ENCODE peak calls at places on chromosome 17, in four cellular contexts. One of them, this sample, is unnamed. For H3K36me3, the result is how much of the 10 kb centered on the place peaks cover.

GRCh38 chr17:16971458-16972338 is at the start of gene TNFRSF13B:
- DNase-seq in mesenchymal stem cell: no peak
- DNase-seq in body of pancreas: no peak
- DNase-seq in heart left ventricle: no peak
- DNase-seq in this sample: no peak

GRCh38 chr17:17572010-17572785 is 19.3 kb downstream of the PEMT start:
- DNase-seq in mesenchymal stem cell: no peak
- DNase-seq in body of pancreas: no peak
- DNase-seq in heart left ventricle: no peak
- DNase-seq in this sample: no peak

GRCh38 chr17:70478883-70479282 is 309.6 kb downstream of the KCNJ2 start:
- DNase-seq in mesenchymal stem cell: no peak
- DNase-seq in body of pancreas: no peak
- DNase-seq in heart left ventricle: no peak
- DNase-seq in this sample: no peak

GRCh38 chr17:28345420-28346198 is 10.0 kb downstream of the TNFAIP1 start:
- DNase-seq in mesenchymal stem cell: no peak
- DNase-seq in body of pancreas: peak
- DNase-seq in heart left ventricle: peak
- DNase-seq in this sample: no peak

GRCh38 chr17:29565643-29566472 is 979 bp downstream of the ABHD15 start:
- DNase-seq in mesenchymal stem cell: peak
- DNase-seq in body of pancreas: peak
- DNase-seq in heart left ventricle: peak
- DNase-seq in this sample: peak

GRCh38 chr17:79562806-79563141 is 48.1 kb downstream of the RBFOX3 start:
- DNase-seq in mesenchymal stem cell: no peak
- DNase-seq in body of pancreas: no peak
- DNase-seq in heart left ventricle: no peak
- DNase-seq in this sample: no peak

GRCh38 chr17:55577687-55578086 is 66.4 kb upstream of the SMIM36 start:
- DNase-seq in mesenchymal stem cell: no peak
- DNase-seq in body of pancreas: no peak
- DNase-seq in heart left ventricle: peak
- DNase-seq in this sample: no peak

GRCh38 chr17:31802502-31802901 is 56.5 kb downstream of the COPRS start:
- DNase-seq in mesenchymal stem cell: no peak
- DNase-seq in body of pancreas: no peak
- DNase-seq in heart left ventricle: peak
- DNase-seq in this sample: no peak

GRCh38 chr17:22507823-22508222 is 815.5 kb downstream of the KCNJ18 start:
- DNase-seq in mesenchymal stem cell: no peak
- DNase-seq in body of pancreas: no peak
- DNase-seq in heart left ventricle: no peak
- DNase-seq in this sample: no peak

GRCh38 chr17:3762922-3763776 is 37.8 kb downstream of the ITGAE start:
- DNase-seq in mesenchymal stem cell: no peak
- DNase-seq in body of pancreas: no peak
- DNase-seq in heart left ventricle: no peak
- DNase-seq in this sample: no peak

GRCh38 chr17:81735181-81736102 is 23.4 kb downstream of the SLC25A10 start:
- DNase-seq in mesenchymal stem cell: peak
- DNase-seq in body of pancreas: peak
- DNase-seq in heart left ventricle: no peak
- DNase-seq in this sample: no peak

GRCh38 chr17:80348551-80349436 is 66.2 kb upstream of the ENDOV start:
- DNase-seq in mesenchymal stem cell: peak
- DNase-seq in body of pancreas: no peak
- DNase-seq in heart left ventricle: no peak
- DNase-seq in this sample: no peak

GRCh38 chr17:61543786-61544415 is 47.1 kb downstream of the NACA2 start:
- DNase-seq in mesenchymal stem cell: no peak
- DNase-seq in body of pancreas: no peak
- DNase-seq in heart left ventricle: no peak
- DNase-seq in this sample: no peak

GRCh38 chr17:65723356-65723928 is 162.0 kb upstream of the AXIN2 start:
- DNase-seq in mesenchymal stem cell: no peak
- DNase-seq in body of pancreas: no peak
- DNase-seq in heart left ventricle: no peak
- DNase-seq in this sample: no peak

GRCh38 chr17:17567631-17568030 is 23.9 kb downstream of the PEMT start:
- DNase-seq in mesenchymal stem cell: no peak
- DNase-seq in body of pancreas: peak
- DNase-seq in heart left ventricle: peak
- DNase-seq in this sample: no peak

GRCh38 chr17:34146440-34147043 is 108.5 kb upstream of the CCL2 start:
- DNase-seq in mesenchymal stem cell: no peak
- DNase-seq in body of pancreas: peak
- DNase-seq in heart left ventricle: peak
- DNase-seq in this sample: peak

GRCh38 chr17:48351916-48352332 is 78.1 kb downstream of the SKAP1 start:
- DNase-seq in mesenchymal stem cell: peak
- DNase-seq in body of pancreas: no peak
- DNase-seq in heart left ventricle: no peak
- DNase-seq in this sample: peak

GRCh38 chr17:4074831-4075495 is 67.9 kb downstream of the ZZEF1 start:
- DNase-seq in mesenchymal stem cell: peak
- DNase-seq in body of pancreas: peak
- DNase-seq in heart left ventricle: no peak
- DNase-seq in this sample: no peak

GRCh38 chr17:82754297-82755208 is 2.7 kb downstream of the TBCD start:
- DNase-seq in mesenchymal stem cell: no peak
- DNase-seq in body of pancreas: no peak
- DNase-seq in heart left ventricle: no peak
- DNase-seq in this sample: no peak

GRCh38 chr17:21129023-21129681 is 2.4 kb downstream of the DHRS7B start:
- DNase-seq in mesenchymal stem cell: peak
- DNase-seq in body of pancreas: peak
- DNase-seq in heart left ventricle: no peak
- DNase-seq in this sample: no peak

GRCh38 chr17:32259596-32259995 is 6.0 kb upstream of the RHBDL3 start:
- DNase-seq in mesenchymal stem cell: peak
- DNase-seq in body of pancreas: no peak
- DNase-seq in heart left ventricle: no peak
- DNase-seq in this sample: no peak

GRCh38 chr17:81655378-81656117 is 794 bp downstream of the PDE6G start:
- DNase-seq in mesenchymal stem cell: no peak
- DNase-seq in body of pancreas: no peak
- DNase-seq in heart left ventricle: no peak
- DNase-seq in this sample: no peak

GRCh38 chr17:48011405-48012150 is 26.0 kb downstream of the COPZ2 start:
- DNase-seq in mesenchymal stem cell: peak
- DNase-seq in body of pancreas: peak
- DNase-seq in heart left ventricle: no peak
- DNase-seq in this sample: peak

GRCh38 chr17:82346342-82347300 is 12.4 kb upstream of the TEX19 start:
- DNase-seq in mesenchymal stem cell: no peak
- DNase-seq in body of pancreas: no peak
- DNase-seq in heart left ventricle: no peak
- DNase-seq in this sample: no peak

DNA sequence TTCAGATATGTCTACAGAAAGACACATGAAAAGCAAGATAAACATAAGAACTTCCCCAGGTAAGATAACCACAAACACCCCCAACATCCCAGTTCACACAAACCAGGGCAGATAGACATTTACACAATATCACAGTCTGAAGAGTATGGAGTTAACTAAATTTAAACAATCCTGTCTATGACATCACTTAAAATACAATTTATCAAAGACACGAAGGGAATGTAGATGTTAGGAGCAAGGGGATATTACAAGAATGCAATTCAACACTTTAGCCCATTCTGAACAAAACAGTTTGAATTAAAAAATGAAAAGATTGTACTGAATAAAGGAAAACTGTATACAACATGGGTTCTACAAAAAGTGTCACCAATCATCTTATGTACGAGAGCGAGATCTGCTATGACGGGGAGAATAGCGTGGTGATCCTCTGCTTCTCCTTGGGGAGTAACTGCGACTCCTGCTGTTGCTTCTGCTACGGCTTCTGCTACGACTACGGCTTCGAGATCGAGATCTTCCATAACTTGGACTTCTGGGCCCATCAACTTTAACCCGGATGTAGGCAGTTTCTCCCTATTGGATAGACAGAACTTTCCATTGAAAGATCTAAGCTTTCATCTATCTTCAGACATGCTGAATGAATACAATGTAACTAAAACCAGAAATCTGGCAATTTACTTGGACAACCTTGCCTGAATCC is 1.9 kb downstream of the SRSF1 start:
- DNase-seq in mesenchymal stem cell: no peak
- DNase-seq in body of pancreas: no peak
- DNase-seq in heart left ventricle: no peak
- DNase-seq in this sample: no peak
- H3K27ac ChIP-seq in mesenchymal stem cell: no peak
- H3K27ac ChIP-seq in body of pancreas: no peak
- H3K27ac ChIP-seq in heart left ventricle: peak
- H3K27ac ChIP-seq in this sample: peak

DNA sequence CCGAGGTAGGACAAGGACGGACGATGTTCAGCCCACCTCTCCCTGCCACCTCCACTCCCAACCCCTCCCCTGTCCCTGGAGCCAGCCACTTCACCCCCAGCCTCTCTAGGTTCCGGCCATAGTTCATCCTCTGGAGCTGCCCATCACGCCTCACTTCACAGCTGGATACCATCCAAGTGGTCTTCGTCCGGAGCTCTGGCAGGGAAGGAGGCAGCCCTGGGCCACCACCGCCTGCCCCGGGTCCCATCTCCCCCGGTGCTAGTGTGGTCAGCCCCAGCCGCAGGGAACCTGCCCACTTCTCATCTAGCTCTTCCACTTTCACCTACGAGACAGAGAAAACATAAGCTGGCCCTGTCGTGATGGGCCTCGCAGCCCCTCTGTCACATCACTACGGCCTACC is 6.3 kb upstream of the GPS2 start:
- DNase-seq in mesenchymal stem cell: no peak
- DNase-seq in body of pancreas: no peak
- DNase-seq in heart left ventricle: no peak
- DNase-seq in this sample: no peak
- H3K36me3 ChIP-seq in mesenchymal stem cell: half or more
- H3K36me3 ChIP-seq in body of pancreas: under half
- H3K36me3 ChIP-seq in heart left ventricle: half or more
- H3K36me3 ChIP-seq in this sample: under half

GRCh38 chr17:77873518-77874302 is 84.8 kb upstream of the TNRC6C start:
- DNase-seq in mesenchymal stem cell: no peak
- DNase-seq in body of pancreas: no peak
- DNase-seq in heart left ventricle: no peak
- DNase-seq in this sample: peak

GRCh38 chr17:77875051-77875780 is 83.3 kb upstream of the TNRC6C start:
- DNase-seq in mesenchymal stem cell: peak
- DNase-seq in body of pancreas: no peak
- DNase-seq in heart left ventricle: no peak
- DNase-seq in this sample: no peak

GRCh38 chr17:77872199-77872598 is 86.3 kb upstream of the TNRC6C start:
- DNase-seq in mesenchymal stem cell: no peak
- DNase-seq in body of pancreas: no peak
- DNase-seq in heart left ventricle: no peak
- DNase-seq in this sample: peak

GRCh38 chr17:77874303-77875050 is 84.0 kb upstream of the TNRC6C start:
- DNase-seq in mesenchymal stem cell: no peak
- DNase-seq in body of pancreas: no peak
- DNase-seq in heart left ventricle: no peak
- DNase-seq in this sample: no peak

GRCh38 chr17:77872714-77873517 is 85.6 kb upstream of the TNRC6C start:
- DNase-seq in mesenchymal stem cell: no peak
- DNase-seq in body of pancreas: no peak
- DNase-seq in heart left ventricle: no peak
- DNase-seq in this sample: no peak
- H3K27ac ChIP-seq in mesenchymal stem cell: no peak
- H3K27ac ChIP-seq in body of pancreas: no peak
- H3K27ac ChIP-seq in heart left ventricle: no peak
- H3K27ac ChIP-seq in this sample: no peak

DNA sequence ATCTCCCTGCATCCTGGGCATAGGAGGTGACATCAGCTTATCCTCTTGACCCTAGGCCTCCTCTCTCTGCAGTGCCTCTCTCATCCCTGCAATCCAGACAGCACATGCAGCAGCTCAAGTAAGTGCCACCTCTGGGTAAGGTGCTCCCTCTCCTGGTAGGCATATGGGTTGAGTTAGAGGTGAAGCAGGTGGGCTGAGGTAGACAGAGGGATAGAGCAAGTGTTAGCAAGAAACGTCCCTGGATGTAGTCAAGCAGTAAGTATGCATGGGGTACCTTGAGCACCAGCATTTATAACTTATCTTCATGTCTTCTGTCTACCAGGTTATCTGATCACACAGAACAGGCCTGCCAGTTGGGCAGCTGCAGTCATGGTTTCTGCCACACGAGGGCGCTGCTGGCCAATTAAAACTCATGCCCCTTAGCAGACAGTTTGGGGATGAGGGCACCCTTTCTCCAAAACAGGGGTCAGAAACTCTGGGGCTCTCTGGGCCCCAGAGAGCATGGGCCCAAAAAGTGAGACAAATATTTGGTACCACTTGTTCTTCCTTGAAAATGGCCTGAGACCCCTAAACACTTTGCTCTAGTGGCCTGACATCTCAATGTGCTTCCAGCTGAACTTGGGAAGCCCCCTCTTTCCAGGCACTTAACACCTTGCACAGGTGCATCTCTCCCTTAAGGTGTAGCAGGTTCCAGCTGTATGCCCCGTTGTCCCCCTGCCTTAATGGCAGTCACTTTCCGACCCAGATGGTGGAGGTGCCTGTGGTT is 59.8 kb downstream of the NEUROD2 start:
- DNase-seq in mesenchymal stem cell: peak
- DNase-seq in body of pancreas: peak
- DNase-seq in heart left ventricle: peak
- DNase-seq in this sample: peak
- H3K36me3 ChIP-seq in mesenchymal stem cell: under half
- H3K36me3 ChIP-seq in body of pancreas: under half
- H3K36me3 ChIP-seq in heart left ventricle: half or more
- H3K36me3 ChIP-seq in this sample: under half

GRCh38 chr17:50931003-50931878 is 65.1 kb upstream of the TOB1 start:
- DNase-seq in mesenchymal stem cell: peak
- DNase-seq in body of pancreas: peak
- DNase-seq in heart left ventricle: peak
- DNase-seq in this sample: peak

GRCh38 chr17:50934672-50935200 is 68.6 kb upstream of the TOB1 start:
- DNase-seq in mesenchymal stem cell: no peak
- DNase-seq in body of pancreas: no peak
- DNase-seq in heart left ventricle: no peak
- DNase-seq in this sample: no peak

GRCh38 chr17:50935201-50936124 is 69.3 kb upstream of the TOB1 start:
- DNase-seq in mesenchymal stem cell: no peak
- DNase-seq in body of pancreas: peak
- DNase-seq in heart left ventricle: peak
- DNase-seq in this sample: no peak

GRCh38 chr17:50934161-50934560 is 68.0 kb upstream of the TOB1 start:
- DNase-seq in mesenchymal stem cell: no peak
- DNase-seq in body of pancreas: peak
- DNase-seq in heart left ventricle: no peak
- DNase-seq in this sample: no peak

GRCh38 chr17:50932584-50932901 is 66.4 kb upstream of the TOB1 start:
- DNase-seq in mesenchymal stem cell: no peak
- DNase-seq in body of pancreas: no peak
- DNase-seq in heart left ventricle: no peak
- DNase-seq in this sample: no peak
- H3K27ac ChIP-seq in mesenchymal stem cell: no peak
- H3K27ac ChIP-seq in body of pancreas: peak
- H3K27ac ChIP-seq in heart left ventricle: peak
- H3K27ac ChIP-seq in this sample: no peak

This sample was measured in CD4-positive, alpha-beta memory T cell.